ENCODE peak calls at places on chromosomes 2 and 18, in four cellular contexts. J is tibial nerve, M is neuronal stem cell, N is tibial artery. X is an unnamed sample.

GRCh38 chr18:57813245-57813644 is 10.1 kb upstream of the ATP8B1 start:
- DNase-seq in J (no peak), N (no peak), M (no peak), X (peak; percentile 96)

GRCh38 chr18:75462178-75462832 is 34.8 kb upstream of the SMIM21 start:
- DNase-seq in J (no peak), M (no peak), N (no peak), X (no peak)

GRCh38 chr2:157468931-157469708 is 25.2 kb upstream of the CYTIP start:
- DNase-seq in J (no peak), M (no peak), N (no peak), X (no peak)

GRCh38 chr2:135836596-135836995 is 388 bp downstream of the LCT start:
- DNase-seq in M (no peak), N (no peak), J (no peak), X (no peak)

GRCh38 chr2:31675485-31675901 is 94.8 kb upstream of the SRD5A2 start:
- DNase-seq in M (peak; percentile 35), J (no peak), N (no peak), X (no peak)

GRCh38 chr2:72142743-72143440 is 4.8 kb downstream of the CYP26B1 start:
- DNase-seq in J (peak; percentile 64), M (peak; percentile 50), N (peak; percentile 79), X (no peak)

GRCh38 chr2:128282976-128283810 is 35.5 kb downstream of the HS6ST1 start:
- DNase-seq in M (no peak), N (no peak), J (no peak), X (no peak)

GRCh38 chr2:197707316-197708213 is 2.4 kb downstream of the MARS2 start:
- DNase-seq in N (no peak), M (no peak), J (no peak), X (peak; percentile 13)

GRCh38 chr2:41701231-41701630 is 346.6 kb upstream of the PKDCC start:
- DNase-seq in M (no peak), J (no peak), N (no peak), X (no peak)

GRCh38 chr18:37582306-37582705 is 16.7 kb upstream of the CELF4 start:
- DNase-seq in M (no peak), N (no peak), J (no peak), X (no peak)

GRCh38 chr2:15997728-15998280 is 57.5 kb downstream of the MYCN start:
- DNase-seq in J (no peak), M (no peak), N (no peak), X (no peak)

GRCh38 chr2:231059756-231060155 is 3.1 kb downstream of the PSMD1 start:
- DNase-seq in J (no peak), N (no peak), M (no peak), X (no peak)

GRCh38 chr18:28768791-28769768 is 592.1 kb upstream of the CDH2 start:
- DNase-seq in N (no peak), M (no peak), J (no peak), X (no peak)

GRCh38 chr18:67669993-67670671 is 153.6 kb upstream of the DSEL start:
- DNase-seq in J (no peak), M (no peak), N (no peak), X (peak; percentile 91)

GRCh38 chr2:183093857-183094657 is 15.5 kb downstream of the DUSP19 start:
- DNase-seq in N (no peak), J (no peak), M (no peak), X (no peak)

GRCh38 chr2:156649596-156649995 is 213.4 kb downstream of the GPD2 start:
- DNase-seq in N (no peak), J (peak; percentile 12), M (no peak), X (no peak)

GRCh38 chr2:5849596-5849995 is 157.4 kb downstream of the SOX11 start:
- DNase-seq in J (no peak), M (no peak), N (no peak), X (no peak)

GRCh38 chr2:218961651-218962570 is 2.4 kb downstream of the CDK5R2 start:
- DNase-seq in M (no peak), N (no peak), J (no peak), X (no peak)

GRCh38 chr2:17910971-17911370 is 32.5 kb downstream of the KCNS3 start:
- DNase-seq in J (no peak), N (no peak), M (no peak), X (no peak)

GRCh38 chr2:9554841-9555337 is 741 bp downstream of the ADAM17 start:
- DNase-seq in J (peak; percentile 61), N (peak; percentile 74), M (no peak), X (peak; percentile 59)

GRCh38 chr2:203301667-203302066 is 26.5 kb upstream of the ABI2 start:
- DNase-seq in J (no peak), M (no peak), N (no peak), X (no peak)

GRCh38 chr2:72138921-72139381 is 8.7 kb downstream of the CYP26B1 start:
- DNase-seq in M (no peak), J (no peak), N (no peak), X (no peak)

GRCh38 chr2:119174993-119175347 is 16.4 kb upstream of the C1QL2 start:
- DNase-seq in N (no peak), J (no peak), M (no peak), X (no peak)

GRCh38 chr18:57533399-57533884 is 53.1 kb downstream of the FECH start:
- DNase-seq in M (no peak), N (no peak), J (no peak), X (no peak)

GRCh38 chr18:46596119-46596518 is 60.9 kb downstream of the LOXHD1 start:
- DNase-seq in N (no peak), J (no peak), M (no peak), X (no peak)

GRCh38 chr18:58201728-58202405 is 157.8 kb downstream of the NEDD4L start:
- DNase-seq in M (no peak), J (no peak), N (no peak), X (no peak)

GRCh38 chr2:196168181-196168580 is 3.2 kb downstream of the STK17B start:
- DNase-seq in J (no peak), M (no peak), N (no peak), X (no peak)

GRCh38 chr2:66675596-66675995 is 240.7 kb downstream of the MEIS1 start:
- DNase-seq in M (no peak), N (no peak), J (no peak), X (no peak)

GRCh38 chr18:21853020-21853419 is 112.4 kb downstream of the MIB1 start:
- DNase-seq in M (no peak), N (no peak), J (no peak), X (peak; percentile 26)

GRCh38 chr18:76710646-76711520 is 111.5 kb upstream of the ZNF236 start:
- DNase-seq in J (no peak), N (no peak), M (no peak), X (no peak)

GRCh38 chr2:102591646-102592045 is 27.7 kb upstream of the SLC9A2 start:
- DNase-seq in J (no peak), N (no peak), M (no peak), X (no peak)

GRCh38 chr2:102592601-102593000 is 26.8 kb upstream of the SLC9A2 start:
- DNase-seq in J (no peak), M (no peak), N (no peak), X (no peak)

GRCh38 chr2:102588213-102588939 is 31.0 kb upstream of the SLC9A2 start:
- DNase-seq in J (no peak), M (no peak), N (no peak), X (no peak)

GRCh38 chr2:102585704-102586404 is 33.5 kb upstream of the SLC9A2 start:
- DNase-seq in J (no peak), N (no peak), M (no peak), X (no peak)

DNA sequence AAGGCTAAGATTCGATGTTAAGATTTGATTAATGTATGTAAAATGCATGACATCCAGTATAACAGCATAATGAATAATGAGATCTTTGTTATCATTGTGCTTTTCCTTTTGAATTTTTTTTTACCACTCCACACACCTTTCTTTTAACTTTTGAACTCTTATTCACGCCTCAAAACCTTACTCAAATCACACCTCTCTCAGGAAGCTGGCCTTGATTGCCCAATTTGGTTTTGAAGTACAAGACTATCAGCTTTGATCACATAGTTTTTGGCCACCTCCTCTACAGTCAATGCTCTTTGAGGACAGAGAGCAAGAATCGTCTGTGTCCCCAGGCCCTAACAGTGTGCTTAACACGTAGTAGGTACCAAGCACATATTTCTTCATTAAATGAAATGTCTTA is 29.9 kb upstream of the SLC9A2 start:
- DNase-seq in M (no peak), N (no peak), J (no peak), X (no peak)
- H3K27me3 ChIP-seq in M (no peaks in the 10 kb centered on the region), N (no peaks in the 10 kb centered on the region), J (no peaks in the 10 kb centered on the region), X (peaks cover 2% of the 10 kb centered on the region)

DNA sequence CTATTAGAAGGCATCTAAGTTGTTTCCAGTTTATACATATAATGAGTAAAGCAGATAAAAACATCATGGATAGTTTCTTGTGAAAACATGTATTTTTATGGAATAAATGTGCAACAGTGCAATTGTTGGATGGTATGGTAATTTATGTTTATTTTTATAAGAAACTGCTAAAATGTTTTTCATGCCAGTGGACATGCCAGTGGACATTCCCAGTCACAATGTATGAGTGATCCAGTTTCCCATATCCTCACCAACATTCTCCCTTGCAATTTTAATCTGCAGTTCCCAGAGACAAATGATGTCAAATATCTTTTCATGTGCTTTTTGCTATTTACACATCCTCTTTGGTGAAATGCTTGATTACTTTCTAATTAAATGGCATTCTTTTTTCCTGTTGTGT is 818.6 kb downstream of the SUCLG1 start:
- DNase-seq in N (no peak), M (no peak), J (no peak), X (no peak)
- H3K27me3 ChIP-seq in N (no peaks in the 10 kb centered on the region), M (no peaks in the 10 kb centered on the region), J (no peaks in the 10 kb centered on the region), X (no peaks in the 10 kb centered on the region)

DNA sequence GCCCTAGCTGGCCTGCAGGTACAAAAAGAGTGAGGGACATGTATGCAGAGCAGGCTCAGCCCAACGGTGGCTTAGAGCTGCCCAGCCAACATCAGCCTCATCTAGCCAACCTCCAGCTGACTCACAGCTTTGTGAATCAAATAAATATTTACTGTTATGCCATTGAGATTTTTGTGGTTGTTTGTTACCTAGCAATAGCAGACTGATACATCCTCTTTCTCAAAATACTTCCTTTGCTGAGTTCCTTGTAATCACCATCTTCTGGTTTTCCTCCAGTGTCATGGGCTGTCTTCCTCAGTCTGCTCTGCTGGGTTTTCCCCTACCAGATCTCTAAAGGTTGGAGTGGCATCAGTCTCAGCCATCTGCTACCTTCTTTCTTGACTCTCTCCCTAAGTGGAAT is 126.6 kb upstream of the SLC1A4 start:
- DNase-seq in M (no peak), J (no peak), N (peak; percentile 3), X (no peak)
- H3K27me3 ChIP-seq in M (peaks cover under 1% of the 10 kb centered on the region), J (no peaks in the 10 kb centered on the region), N (no peaks in the 10 kb centered on the region), X (peaks cover 12% of the 10 kb centered on the region)

DNA sequence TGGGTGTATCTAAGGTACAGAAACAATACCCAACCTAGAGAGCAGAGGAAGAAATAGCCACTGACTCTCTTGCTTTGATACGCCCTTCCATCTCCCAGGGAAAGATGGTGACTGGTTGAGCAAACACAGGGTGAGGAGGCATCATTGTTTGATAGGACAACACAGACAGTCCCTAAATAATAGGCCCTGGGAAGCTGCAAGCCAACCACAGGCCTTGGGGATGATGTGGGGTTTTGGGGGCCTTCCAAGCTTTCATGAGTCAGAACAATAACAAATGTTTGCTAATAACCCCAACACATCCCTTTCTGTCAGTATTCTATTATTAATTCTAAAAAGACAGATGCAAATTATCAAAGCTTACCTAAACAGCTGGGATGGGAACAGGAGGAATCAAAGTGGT is 9.8 kb downstream of the LGALSL start:
- DNase-seq in N (no peak), J (peak; percentile 28), M (no peak), X (no peak)
- H3K27me3 ChIP-seq in N (no peaks in the 10 kb centered on the region), J (no peaks in the 10 kb centered on the region), M (no peaks in the 10 kb centered on the region), X (peaks cover 24% of the 10 kb centered on the region)

X was measured in AG04450.